ENCODE peak calls at places on chromosome 5, in six cellular contexts. W, A, D, T, Y and M are unnamed samples.

GRCh38 chr5:2251298-2251697 is 368.6 kb upstream of the IRX4 start:
- DNase-seq in W (no peak), A (no peak), D (no peak), T (peak), Y (no peak), M (no peak)

GRCh38 chr5:169905017-169905416 is 75.3 kb downstream of the INSYN2B start:
- DNase-seq in W (no peak), A (no peak), D (no peak), T (no peak), Y (no peak), M (no peak)

GRCh38 chr5:103037673-103038455 is 82.1 kb downstream of the GIN1 start:
- DNase-seq in W (no peak), A (no peak), D (no peak), T (no peak), Y (no peak), M (no peak)

GRCh38 chr5:75463726-75464125 is 47.7 kb downstream of the CERT1 start:
- DNase-seq in W (no peak), A (no peak), D (no peak), T (no peak), Y (peak), M (no peak)

GRCh38 chr5:94830520-94830919 is 212.1 kb downstream of the SLF1 start:
- DNase-seq in W (no peak), A (no peak), D (no peak), T (no peak), Y (no peak), M (no peak)

GRCh38 chr5:139903805-139904565 is 108.4 kb downstream of the PSD2 start:
- DNase-seq in W (peak), A (no peak), D (peak), T (no peak), Y (peak), M (peak)

GRCh38 chr5:119330367-119331183 is 25.2 kb upstream of the TNFAIP8 start:
- DNase-seq in W (no peak), A (no peak), D (no peak), T (no peak), Y (no peak), M (no peak)

GRCh38 chr5:163115011-163115410 is 322.4 kb upstream of the CCNG1 start:
- DNase-seq in W (no peak), A (no peak), D (no peak), T (no peak), Y (no peak), M (no peak)

GRCh38 chr5:122849746-122850145 is 4.3 kb downstream of the SNX24 start:
- DNase-seq in W (no peak), A (no peak), D (no peak), T (no peak), Y (peak), M (no peak)

GRCh38 chr5:10709409-10709808 is 51.6 kb downstream of the DAP start:
- DNase-seq in W (no peak), A (no peak), D (no peak), T (no peak), Y (no peak), M (no peak)

GRCh38 chr5:27702339-27702820 is 664.0 kb upstream of the CDH9 start:
- DNase-seq in W (no peak), A (no peak), D (no peak), T (no peak), Y (no peak), M (no peak)

GRCh38 chr5:175517824-175518450 is 39.6 kb downstream of the SFXN1 start:
- DNase-seq in W (no peak), A (no peak), D (no peak), T (no peak), Y (no peak), M (no peak)

GRCh38 chr5:99317136-99317535 is 388.3 kb upstream of the CHD1 start:
- DNase-seq in W (no peak), A (no peak), D (no peak), T (no peak), Y (no peak), M (no peak)

GRCh38 chr5:134079748-134080581 is 34.5 kb upstream of the TCF7 start:
- DNase-seq in W (no peak), A (no peak), D (peak), T (peak), Y (no peak), M (no peak)

GRCh38 chr5:83937837-83938236 is 217.2 kb upstream of the HAPLN1 start:
- DNase-seq in W (no peak), A (no peak), D (no peak), T (no peak), Y (no peak), M (no peak)

GRCh38 chr5:16081376-16081775 is 98.2 kb downstream of the MARCHF11 start:
- DNase-seq in W (no peak), A (no peak), D (no peak), T (no peak), Y (no peak), M (no peak)

GRCh38 chr5:61999371-61999770 is 306.6 kb upstream of the KIF2A start:
- DNase-seq in W (no peak), A (no peak), D (no peak), T (no peak), Y (no peak), M (no peak)

GRCh38 chr5:24272735-24273134 is 372.0 kb downstream of the CDH10 start:
- DNase-seq in W (no peak), A (no peak), D (no peak), T (no peak), Y (no peak), M (no peak)

GRCh38 chr5:156093024-156093423 is 233.9 kb upstream of the SGCD start:
- DNase-seq in W (no peak), A (no peak), D (no peak), T (no peak), Y (no peak), M (no peak)

GRCh38 chr5:135423158-135423925 is 23.8 kb downstream of the DCANP1 start:
- DNase-seq in W (no peak), A (no peak), D (no peak), T (no peak), Y (no peak), M (no peak)

GRCh38 chr5:5497132-5497748 is 74.8 kb downstream of the ICE1 start:
- DNase-seq in W (peak), A (peak), D (peak), T (no peak), Y (peak), M (peak)

GRCh38 chr5:3886521-3887461 is 291.2 kb downstream of the IRX1 start:
- DNase-seq in W (no peak), A (no peak), D (no peak), T (no peak), Y (no peak), M (no peak)

GRCh38 chr5:66144799-66145390 is 795 bp downstream of the SREK1 start:
- DNase-seq in W (no peak), A (no peak), D (no peak), T (peak), Y (no peak), M (no peak)

GRCh38 chr5:114065942-114066341 is 295.9 kb upstream of the KCNN2 start:
- DNase-seq in W (no peak), A (no peak), D (no peak), T (no peak), Y (no peak), M (no peak)

GRCh38 chr5:114062940-114063867 is 298.7 kb upstream of the KCNN2 start:
- DNase-seq in W (no peak), A (no peak), D (no peak), T (no peak), Y (no peak), M (no peak)
- TF ChIP-seq CTCF in W (no peak), A (no peak), D (no peak), T (peak), Y (no peak), M (peak)

GRCh38 chr5:131997727-131998117 is 13.7 kb downstream of the ACSL6 start:
- DNase-seq in W (no peak), A (no peak), D (no peak), T (peak), Y (no peak), M (no peak)

GRCh38 chr5:131996210-131997025 is 15.0 kb downstream of the ACSL6 start:
- DNase-seq in W (no peak), A (no peak), D (no peak), T (peak), Y (no peak), M (no peak)

GRCh38 chr5:131999041-131999440 is 12.4 kb downstream of the ACSL6 start:
- DNase-seq in W (no peak), A (no peak), D (no peak), T (no peak), Y (no peak), M (no peak)

GRCh38 chr5:131998431-131999040 is 12.9 kb downstream of the ACSL6 start:
- DNase-seq in W (no peak), A (no peak), D (no peak), T (peak), Y (no peak), M (no peak)

DNA sequence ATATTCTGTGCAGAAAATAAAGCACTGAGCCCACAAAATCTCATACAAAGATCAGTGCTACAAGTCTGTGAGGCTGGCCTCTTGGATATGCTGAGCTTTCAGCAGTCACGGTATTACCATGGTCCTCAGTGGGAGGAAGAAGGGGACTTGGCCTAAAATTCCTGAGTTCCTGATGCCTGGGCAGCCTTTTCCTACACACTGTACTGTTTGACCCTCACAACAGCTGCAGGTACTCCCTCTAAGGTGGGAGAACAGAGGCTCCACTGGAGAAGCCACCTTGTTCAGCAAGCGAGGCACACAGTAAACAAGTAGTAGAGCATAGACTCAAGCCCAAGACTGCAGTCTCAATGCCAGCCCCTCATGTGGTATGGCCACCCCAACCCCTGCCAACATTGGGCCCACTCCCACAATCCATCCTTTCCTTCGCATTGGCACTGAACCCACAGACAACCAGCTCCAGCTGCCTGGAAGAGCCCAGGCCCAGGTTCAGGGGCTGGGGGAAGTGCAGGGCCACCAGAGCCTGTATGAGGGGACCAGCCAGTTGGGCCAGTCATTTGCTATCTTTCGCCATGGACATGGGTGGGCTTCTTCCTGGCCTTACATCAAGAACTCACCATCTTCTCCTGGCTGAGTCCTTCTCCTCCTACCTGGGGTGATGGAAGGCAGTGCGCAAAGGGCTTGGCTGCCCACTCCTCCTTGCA is 14.3 kb downstream of the ACSL6 start:
- DNase-seq in W (no peak), A (no peak), D (peak), T (peak), Y (no peak), M (no peak)
- TF ChIP-seq CTCF in W (no peak), A (no peak), D (no peak), T (no peak), Y (no peak), M (no peak)

GRCh38 chr5:79105868-79106267 is 5.7 kb upstream of the BHMT start:
- DNase-seq in W (no peak), A (no peak), D (no peak), T (no peak), Y (no peak), M (no peak)
- TF ChIP-seq CTCF in W (no peak), A (no peak), D (no peak), T (no peak), Y (no peak), M (no peak)

DNA sequence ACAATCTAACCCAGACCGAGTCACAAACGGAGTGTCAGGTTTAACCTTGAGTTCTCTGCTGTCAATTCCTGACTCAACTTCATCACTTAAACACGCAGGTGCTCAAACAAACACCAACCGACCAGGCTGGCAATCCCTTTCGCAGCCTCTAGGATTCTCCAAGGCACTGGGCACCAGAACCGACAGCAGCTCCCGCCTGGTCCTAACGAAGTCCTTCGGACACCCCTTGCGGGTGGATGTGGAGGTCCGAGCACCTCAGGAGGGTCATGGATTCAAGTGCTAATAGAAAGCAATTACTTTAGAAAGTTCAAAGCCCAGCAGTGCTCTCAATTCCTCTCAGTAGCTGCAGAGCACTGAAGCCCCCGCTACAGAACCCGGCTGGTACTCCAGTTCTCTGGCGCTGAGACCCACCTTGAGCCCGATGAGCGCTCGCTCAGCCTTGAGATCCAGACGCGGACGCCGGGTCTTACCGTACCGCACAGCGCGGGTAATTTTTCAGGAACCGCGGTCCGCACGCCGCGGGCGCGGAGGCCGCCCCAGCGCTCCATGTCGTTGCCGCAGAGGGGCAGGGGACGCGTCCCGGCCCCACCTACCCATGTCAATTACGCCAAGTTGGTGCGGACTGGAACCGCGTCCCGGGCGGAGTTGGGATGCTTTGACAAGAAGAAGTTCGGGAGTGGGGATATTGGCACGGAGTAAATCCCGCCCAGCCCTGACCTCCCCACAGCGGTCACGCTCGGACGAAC is 672 bp downstream of the MARCHF3 start:
- DNase-seq in W (peak), A (peak), D (peak), T (peak), Y (peak), M (peak)
- TF ChIP-seq CTCF in W (no peak), A (peak), D (no peak), T (peak), Y (peak), M (peak)

DNA sequence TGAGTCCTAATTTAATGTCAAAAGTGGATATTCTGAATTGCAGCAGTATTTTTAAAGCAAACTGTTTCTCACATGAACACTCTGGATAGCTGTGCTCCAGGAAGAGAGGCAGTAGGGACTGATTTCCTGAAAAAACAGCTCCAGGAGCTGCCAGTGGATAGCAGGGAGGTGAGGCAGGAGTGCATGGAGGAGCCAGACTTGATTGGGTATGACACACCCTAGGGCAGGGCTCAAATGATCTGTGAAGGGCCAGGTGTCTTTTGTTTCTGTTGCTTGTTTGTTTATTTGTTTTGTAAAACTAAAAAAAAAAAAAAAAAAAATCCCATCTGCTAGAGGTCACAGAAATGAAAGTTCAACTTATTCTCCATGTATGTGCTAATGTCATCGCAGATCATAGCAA is 83.4 kb downstream of the ADRB2 start:
- DNase-seq in W (no peak), A (no peak), D (no peak), T (no peak), Y (no peak), M (no peak)
- TF ChIP-seq CTCF in W (no peak), A (no peak), D (no peak), T (no peak), Y (no peak), M (no peak)

GRCh38 chr5:171205375-171205774 is 103.7 kb upstream of the TLX3 start:
- DNase-seq in W (no peak), A (no peak), D (no peak), T (no peak), Y (no peak), M (no peak)

DNA sequence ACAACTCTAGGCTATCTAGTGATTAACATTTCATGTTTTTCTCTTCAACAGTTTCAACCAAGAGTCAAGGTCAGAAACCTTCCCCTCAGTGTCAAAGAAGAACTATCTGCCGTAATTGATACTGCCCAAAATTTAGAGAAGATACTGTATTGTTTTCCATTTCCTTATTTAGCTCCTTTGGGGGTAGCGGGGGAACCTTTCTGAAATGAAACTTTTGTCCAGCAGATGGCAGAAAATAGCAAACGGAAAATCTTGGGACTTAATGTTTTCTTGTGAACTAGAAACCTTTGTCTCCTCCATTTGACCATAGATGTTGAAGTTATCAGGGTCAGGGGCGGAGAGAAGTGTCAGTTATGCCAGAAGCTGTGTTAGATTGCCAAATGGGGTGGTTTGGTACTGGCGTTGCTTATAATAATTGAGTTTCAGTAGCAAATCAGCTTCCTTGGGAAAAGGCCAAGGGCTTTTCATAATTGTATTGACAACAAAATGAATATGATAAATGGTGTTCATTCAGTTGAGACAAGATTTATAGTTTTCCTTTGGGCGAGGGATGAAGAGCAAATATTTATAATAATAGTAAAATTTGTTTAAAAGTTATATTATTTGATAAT is 101.7 kb upstream of the TLX3 start:
- DNase-seq in W (peak), A (no peak), D (no peak), T (no peak), Y (no peak), M (peak)
- TF ChIP-seq CTCF in W (peak), A (peak), D (no peak), T (peak), Y (no peak), M (peak)

GRCh38 chr5:107875834-107876233 is 205.1 kb upstream of the EFNA5 start:
- DNase-seq in W (no peak), A (no peak), D (peak), T (no peak), Y (no peak), M (peak)
- TF ChIP-seq CTCF in W (no peak), A (no peak), D (no peak), T (no peak), Y (no peak), M (no peak)

DNA sequence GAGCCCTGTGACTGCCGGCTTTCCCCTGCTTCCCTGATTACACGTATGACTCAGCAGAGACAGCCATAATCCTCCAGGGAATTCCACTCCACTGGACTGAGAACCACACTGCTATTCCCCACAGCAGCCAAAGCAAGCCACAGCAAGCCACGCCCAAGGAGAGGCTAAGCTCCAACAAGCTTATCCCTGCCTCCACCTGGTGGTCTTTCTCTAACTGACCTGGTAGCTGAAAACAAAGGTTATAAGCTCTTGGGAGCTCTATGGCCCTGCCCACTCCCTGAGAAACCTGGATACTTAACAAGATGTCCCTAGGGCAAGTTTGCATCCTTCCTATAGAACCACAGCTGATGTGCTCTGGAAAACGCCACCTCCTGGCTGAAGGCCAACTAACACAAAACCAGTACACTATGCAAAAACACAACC is 613.7 kb upstream of the CDH18 start:
- DNase-seq in W (no peak), A (no peak), D (no peak), T (no peak), Y (no peak), M (no peak)
- TF ChIP-seq CTCF in W (no peak), A (no peak), D (no peak), T (no peak), Y (no peak), M (peak)